ENCODE peak calls at places on chromosomes 3 and 15, in six cellular contexts. One of them, this sample, is unnamed.

GRCh38 chr3:4852780-4853748 is 126.2 kb upstream of the BHLHE40 start:
- DNase-seq in psoas muscle: no peak
- DNase-seq in suprapubic skin: no peak
- DNase-seq in thyroid gland: no peak
- DNase-seq in CD8-positive, alpha-beta T cell: no peak
- DNase-seq in heart right ventricle: no peak
- DNase-seq in this sample: no peak

GRCh38 chr3:70824785-70825184 is 512.3 kb upstream of the MDFIC2 start:
- DNase-seq in psoas muscle: peak
- DNase-seq in heart right ventricle: no peak
- DNase-seq in thyroid gland: peak
- DNase-seq in suprapubic skin: no peak
- DNase-seq in CD8-positive, alpha-beta T cell: no peak
- DNase-seq in this sample: peak

GRCh38 chr15:54029076-54029475 is 50.8 kb downstream of the UNC13C start:
- DNase-seq in psoas muscle: no peak
- DNase-seq in heart right ventricle: no peak
- DNase-seq in thyroid gland: no peak
- DNase-seq in suprapubic skin: no peak
- DNase-seq in CD8-positive, alpha-beta T cell: no peak
- DNase-seq in this sample: no peak

GRCh38 chr3:114872056-114872455 is 275.0 kb downstream of the ZBTB20 start:
- DNase-seq in CD8-positive, alpha-beta T cell: no peak
- DNase-seq in psoas muscle: no peak
- DNase-seq in suprapubic skin: no peak
- DNase-seq in thyroid gland: no peak
- DNase-seq in heart right ventricle: no peak
- DNase-seq in this sample: peak

GRCh38 chr15:81825136-81825535 is 220.7 kb downstream of the MEX3B start:
- DNase-seq in thyroid gland: no peak
- DNase-seq in CD8-positive, alpha-beta T cell: no peak
- DNase-seq in heart right ventricle: no peak
- DNase-seq in psoas muscle: no peak
- DNase-seq in suprapubic skin: no peak
- DNase-seq in this sample: no peak

GRCh38 chr3:194141415-194142155 is 5.6 kb downstream of the HES1 start:
- DNase-seq in suprapubic skin: peak
- DNase-seq in psoas muscle: peak
- DNase-seq in CD8-positive, alpha-beta T cell: peak
- DNase-seq in thyroid gland: peak
- DNase-seq in heart right ventricle: peak
- DNase-seq in this sample: peak

GRCh38 chr3:37787027-37787868 is 74.4 kb upstream of the CTDSPL start:
- DNase-seq in psoas muscle: no peak
- DNase-seq in CD8-positive, alpha-beta T cell: no peak
- DNase-seq in heart right ventricle: peak
- DNase-seq in suprapubic skin: no peak
- DNase-seq in thyroid gland: no peak
- DNase-seq in this sample: no peak

GRCh38 chr3:193782280-193782654 is 189.3 kb downstream of the OPA1 start:
- DNase-seq in suprapubic skin: no peak
- DNase-seq in heart right ventricle: no peak
- DNase-seq in CD8-positive, alpha-beta T cell: no peak
- DNase-seq in thyroid gland: peak
- DNase-seq in psoas muscle: no peak
- DNase-seq in this sample: no peak

GRCh38 chr3:14880486-14881179 is 61.9 kb downstream of the FGD5 start:
- DNase-seq in CD8-positive, alpha-beta T cell: no peak
- DNase-seq in psoas muscle: no peak
- DNase-seq in heart right ventricle: no peak
- DNase-seq in suprapubic skin: no peak
- DNase-seq in thyroid gland: no peak
- DNase-seq in this sample: no peak

GRCh38 chr15:65326109-65326508 is 21.6 kb downstream of the RNU5B-1 start:
- DNase-seq in psoas muscle: no peak
- DNase-seq in heart right ventricle: peak
- DNase-seq in suprapubic skin: no peak
- DNase-seq in thyroid gland: peak
- DNase-seq in CD8-positive, alpha-beta T cell: no peak
- DNase-seq in this sample: no peak

GRCh38 chr15:49225572-49226281 is 55.7 kb downstream of the GALK2 start:
- DNase-seq in thyroid gland: no peak
- DNase-seq in heart right ventricle: no peak
- DNase-seq in psoas muscle: no peak
- DNase-seq in suprapubic skin: no peak
- DNase-seq in CD8-positive, alpha-beta T cell: no peak
- DNase-seq in this sample: no peak

GRCh38 chr3:177607596-177607995 is 410.3 kb upstream of the TBL1XR1 start:
- DNase-seq in CD8-positive, alpha-beta T cell: no peak
- DNase-seq in psoas muscle: no peak
- DNase-seq in suprapubic skin: no peak
- DNase-seq in thyroid gland: no peak
- DNase-seq in heart right ventricle: no peak
- DNase-seq in this sample: no peak

GRCh38 chr3:187967982-187968381 is 186.0 kb upstream of the LPP start:
- DNase-seq in CD8-positive, alpha-beta T cell: no peak
- DNase-seq in suprapubic skin: no peak
- DNase-seq in heart right ventricle: no peak
- DNase-seq in psoas muscle: no peak
- DNase-seq in thyroid gland: no peak
- DNase-seq in this sample: no peak

GRCh38 chr3:123157209-123157597 is 44.5 kb upstream of the SEC22A start:
- DNase-seq in thyroid gland: peak
- DNase-seq in CD8-positive, alpha-beta T cell: no peak
- DNase-seq in psoas muscle: no peak
- DNase-seq in heart right ventricle: no peak
- DNase-seq in suprapubic skin: no peak
- DNase-seq in this sample: no peak

GRCh38 chr15:33279613-33280205 is 31.1 kb upstream of the RYR3 start:
- DNase-seq in thyroid gland: no peak
- DNase-seq in heart right ventricle: no peak
- DNase-seq in suprapubic skin: no peak
- DNase-seq in CD8-positive, alpha-beta T cell: no peak
- DNase-seq in psoas muscle: no peak
- DNase-seq in this sample: no peak

GRCh38 chr3:25047058-25047457 is 381.0 kb upstream of the RARB start:
- DNase-seq in CD8-positive, alpha-beta T cell: no peak
- DNase-seq in suprapubic skin: no peak
- DNase-seq in heart right ventricle: no peak
- DNase-seq in thyroid gland: no peak
- DNase-seq in psoas muscle: no peak
- DNase-seq in this sample: no peak

GRCh38 chr3:147030274-147030673 is 376.1 kb downstream of the ZIC4 start:
- DNase-seq in psoas muscle: no peak
- DNase-seq in CD8-positive, alpha-beta T cell: no peak
- DNase-seq in heart right ventricle: no peak
- DNase-seq in thyroid gland: no peak
- DNase-seq in suprapubic skin: no peak
- DNase-seq in this sample: no peak

GRCh38 chr15:28147827-28148226 is 48.7 kb upstream of the OCA2 start:
- DNase-seq in suprapubic skin: no peak
- DNase-seq in psoas muscle: no peak
- DNase-seq in CD8-positive, alpha-beta T cell: no peak
- DNase-seq in heart right ventricle: no peak
- DNase-seq in thyroid gland: no peak
- DNase-seq in this sample: no peak

GRCh38 chr15:55993804-55994539 is 560 bp upstream of the NEDD4 start:
- DNase-seq in heart right ventricle: no peak
- DNase-seq in psoas muscle: no peak
- DNase-seq in suprapubic skin: no peak
- DNase-seq in CD8-positive, alpha-beta T cell: no peak
- DNase-seq in thyroid gland: no peak
- DNase-seq in this sample: no peak

GRCh38 chr3:148612278-148612677 is 85.4 kb upstream of the AGTR1 start:
- DNase-seq in suprapubic skin: no peak
- DNase-seq in CD8-positive, alpha-beta T cell: no peak
- DNase-seq in psoas muscle: no peak
- DNase-seq in thyroid gland: no peak
- DNase-seq in heart right ventricle: no peak
- DNase-seq in this sample: no peak

GRCh38 chr3:183745300-183746098 is 47.9 kb downstream of the YEATS2 start:
- DNase-seq in suprapubic skin: no peak
- DNase-seq in heart right ventricle: no peak
- DNase-seq in thyroid gland: no peak
- DNase-seq in CD8-positive, alpha-beta T cell: no peak
- DNase-seq in psoas muscle: no peak
- DNase-seq in this sample: no peak

GRCh38 chr15:63072809-63073277 is 30.3 kb downstream of the TPM1 start:
- DNase-seq in psoas muscle: no peak
- DNase-seq in heart right ventricle: no peak
- DNase-seq in thyroid gland: no peak
- DNase-seq in suprapubic skin: no peak
- DNase-seq in CD8-positive, alpha-beta T cell: no peak
- DNase-seq in this sample: no peak

GRCh38 chr15:35362195-35362829 is 183.7 kb downstream of the DPH6 start:
- DNase-seq in psoas muscle: no peak
- DNase-seq in heart right ventricle: peak
- DNase-seq in thyroid gland: no peak
- DNase-seq in CD8-positive, alpha-beta T cell: no peak
- DNase-seq in suprapubic skin: no peak
- DNase-seq in this sample: peak

DNA sequence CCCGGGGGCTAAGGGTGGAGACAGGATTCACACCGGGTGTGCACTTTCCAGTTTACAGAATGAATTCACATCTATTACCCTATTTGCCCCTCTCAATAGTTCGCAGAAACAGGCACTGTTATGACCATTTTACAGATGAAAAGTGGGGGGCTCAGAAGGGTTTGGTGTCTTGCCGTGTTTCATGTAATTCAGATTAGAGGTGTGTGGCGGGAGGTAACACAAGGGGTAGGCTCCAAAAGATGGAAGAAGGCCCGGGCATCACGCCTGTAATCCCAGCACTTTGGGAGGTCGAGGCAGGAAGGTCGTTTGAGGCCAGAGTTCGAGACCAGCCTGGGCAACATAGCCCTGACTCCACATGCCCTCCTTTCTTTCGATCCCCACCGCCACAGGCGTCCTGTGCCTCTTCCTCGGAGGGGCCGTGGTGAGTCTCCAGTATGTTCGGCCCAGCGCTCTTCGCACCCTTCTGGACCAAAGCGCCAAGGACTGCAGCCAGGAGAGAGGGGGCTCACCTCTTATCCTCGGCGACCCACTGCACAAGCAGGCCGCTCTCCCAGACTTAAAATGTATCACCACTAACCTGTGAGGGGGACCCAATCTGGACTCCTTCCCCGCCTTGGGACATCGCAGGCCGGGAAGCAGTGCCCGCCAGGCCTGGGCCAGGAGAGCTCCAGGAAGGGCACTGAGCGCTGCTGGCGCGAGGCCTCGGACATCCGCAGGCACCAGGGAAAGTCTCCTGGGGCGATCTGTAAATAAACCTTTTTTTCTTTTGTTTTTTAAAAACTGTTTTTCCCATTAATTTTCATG is 3.4 kb downstream of the DUOXA2 start:
- DNase-seq in CD8-positive, alpha-beta T cell: no peak
- DNase-seq in suprapubic skin: no peak
- DNase-seq in thyroid gland: no peak
- DNase-seq in psoas muscle: no peak
- DNase-seq in heart right ventricle: no peak
- DNase-seq in this sample: no peak
- H3K4me3 ChIP-seq in CD8-positive, alpha-beta T cell: peak
- H3K4me3 ChIP-seq in suprapubic skin: peak
- H3K4me3 ChIP-seq in thyroid gland: no peak
- H3K4me3 ChIP-seq in psoas muscle: peak
- H3K4me3 ChIP-seq in heart right ventricle: peak
- H3K4me3 ChIP-seq in this sample: peak

DNA sequence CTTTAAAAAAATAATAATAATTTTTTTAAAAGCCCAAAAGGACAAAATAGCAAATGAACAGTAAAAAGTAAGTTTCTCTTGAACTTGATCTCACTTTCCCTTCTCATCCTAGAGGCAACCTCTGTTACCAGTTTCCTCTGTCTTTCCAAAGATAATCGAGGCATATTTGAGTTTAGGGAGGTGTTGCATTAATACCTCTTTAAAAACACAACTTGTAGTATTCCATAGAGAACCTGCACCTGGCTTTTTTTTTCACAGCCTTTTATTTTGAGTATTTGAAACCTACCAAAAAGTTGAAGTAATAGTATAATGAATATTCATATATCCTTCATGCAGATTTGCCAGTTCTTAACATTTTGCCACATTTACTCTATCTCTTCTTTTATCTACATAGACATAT is 9.1 kb downstream of the CSK start:
- DNase-seq in psoas muscle: no peak
- DNase-seq in CD8-positive, alpha-beta T cell: no peak
- DNase-seq in suprapubic skin: no peak
- DNase-seq in heart right ventricle: no peak
- DNase-seq in thyroid gland: no peak
- DNase-seq in this sample: no peak
- H3K4me3 ChIP-seq in psoas muscle: no peak
- H3K4me3 ChIP-seq in CD8-positive, alpha-beta T cell: no peak
- H3K4me3 ChIP-seq in suprapubic skin: no peak
- H3K4me3 ChIP-seq in heart right ventricle: no peak
- H3K4me3 ChIP-seq in thyroid gland: no peak
- H3K4me3 ChIP-seq in this sample: no peak

GRCh38 chr3:28835751-28836150 is 445.1 kb upstream of the RBMS3 start:
- DNase-seq in thyroid gland: peak
- DNase-seq in psoas muscle: peak
- DNase-seq in CD8-positive, alpha-beta T cell: no peak
- DNase-seq in suprapubic skin: no peak
- DNase-seq in heart right ventricle: no peak
- DNase-seq in this sample: no peak
- H3K4me3 ChIP-seq in thyroid gland: no peak
- H3K4me3 ChIP-seq in psoas muscle: no peak
- H3K4me3 ChIP-seq in CD8-positive, alpha-beta T cell: no peak
- H3K4me3 ChIP-seq in suprapubic skin: no peak
- H3K4me3 ChIP-seq in heart right ventricle: no peak
- H3K4me3 ChIP-seq in this sample: no peak

GRCh38 chr15:79966634-79967330 is 4.2 kb downstream of the BCL2A1 start:
- DNase-seq in psoas muscle: no peak
- DNase-seq in CD8-positive, alpha-beta T cell: no peak
- DNase-seq in suprapubic skin: no peak
- DNase-seq in thyroid gland: no peak
- DNase-seq in heart right ventricle: no peak
- DNase-seq in this sample: no peak

GRCh38 chr15:79965836-79966630 is 5.0 kb downstream of the BCL2A1 start:
- DNase-seq in thyroid gland: no peak
- DNase-seq in CD8-positive, alpha-beta T cell: no peak
- DNase-seq in suprapubic skin: no peak
- DNase-seq in heart right ventricle: no peak
- DNase-seq in psoas muscle: no peak
- DNase-seq in this sample: no peak

GRCh38 chr15:79970921-79971434 is at the start of gene BCL2A1:
- DNase-seq in heart right ventricle: no peak
- DNase-seq in suprapubic skin: no peak
- DNase-seq in thyroid gland: no peak
- DNase-seq in CD8-positive, alpha-beta T cell: peak
- DNase-seq in psoas muscle: no peak
- DNase-seq in this sample: peak

GRCh38 chr15:79967331-79968182 is 3.4 kb downstream of the BCL2A1 start:
- DNase-seq in suprapubic skin: no peak
- DNase-seq in thyroid gland: no peak
- DNase-seq in heart right ventricle: no peak
- DNase-seq in psoas muscle: no peak
- DNase-seq in CD8-positive, alpha-beta T cell: no peak
- DNase-seq in this sample: no peak

DNA sequence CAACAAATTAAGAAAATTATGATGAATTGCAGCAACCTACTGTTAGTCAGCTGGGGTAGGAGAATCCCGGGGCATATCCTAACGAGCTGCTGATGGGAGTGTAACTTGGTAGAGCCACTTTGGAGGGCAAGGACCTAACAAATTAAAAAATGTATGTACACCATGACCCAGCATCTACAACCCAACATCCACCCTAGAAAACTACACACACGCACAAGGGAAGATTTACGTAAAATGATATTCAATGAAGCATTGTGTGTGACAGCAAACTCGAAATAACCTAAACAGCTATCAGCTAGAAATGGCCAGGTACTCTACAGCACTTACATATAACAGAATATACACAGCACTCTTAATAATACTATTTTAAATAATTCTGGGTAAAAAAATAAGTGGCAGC is 1.8 kb downstream of the BCL2A1 start:
- DNase-seq in thyroid gland: no peak
- DNase-seq in CD8-positive, alpha-beta T cell: no peak
- DNase-seq in suprapubic skin: no peak
- DNase-seq in heart right ventricle: no peak
- DNase-seq in psoas muscle: no peak
- DNase-seq in this sample: no peak
- H3K4me3 ChIP-seq in thyroid gland: no peak
- H3K4me3 ChIP-seq in CD8-positive, alpha-beta T cell: peak
- H3K4me3 ChIP-seq in suprapubic skin: no peak
- H3K4me3 ChIP-seq in heart right ventricle: peak
- H3K4me3 ChIP-seq in psoas muscle: no peak
- H3K4me3 ChIP-seq in this sample: no peak